ENCODE peak calls at places on chromosomes 4 and X, in eight cellular contexts. Y is sigmoid colon, A is transverse colon, Q is prostate gland, O is GM12878, P is stomach, Z is K562, S is esophagus muscularis mucosa. U is an unnamed sample.
A peak's percentile ranks its signal among the peaks of the same experiment; 100 is the strongest.

GRCh38 chr4:81493895-81494490 is 22.3 kb upstream of the RASGEF1B start:
- DNase-seq in Y (no peak), A (no peak), Q (no peak), O (no peak), P (no peak), Z (no peak), S (no peak), U (no peak)

GRCh38 chr4:132266374-132266773 is 882.7 kb upstream of the PCDH10 start:
- DNase-seq in Y (no peak), A (no peak), Q (no peak), O (no peak), P (no peak), Z (no peak), S (no peak), U (no peak)

GRCh38 chrX:39689374-39690104 is 408.2 kb downstream of the BCOR start:
- DNase-seq in Y (no peak), A (peak; percentile 11), Q (no peak), O (no peak), P (no peak), Z (no peak), S (no peak), U (no peak)

GRCh38 chr4:860561-860960 is 34.6 kb upstream of the CPLX1 start:
- DNase-seq in Y (no peak), A (no peak), Q (no peak), O (no peak), P (no peak), Z (no peak), S (no peak), U (no peak)

GRCh38 chrX:9622128-9622527 is 143.5 kb downstream of the GPR143 start:
- DNase-seq in Y (no peak), A (no peak), Q (no peak), O (no peak), P (no peak), Z (no peak), S (no peak), U (no peak)

GRCh38 chrX:55907968-55908607 is 190.5 kb downstream of the RRAGB start:
- DNase-seq in Y (peak; percentile 68), A (peak; percentile 76), Q (peak; percentile 49), O (no peak), P (peak; percentile 58), Z (peak; percentile 27), S (peak; percentile 89), U (peak; percentile 58)

GRCh38 chrX:40573763-40574162 is 7.0 kb upstream of the ATP6AP2 start:
- DNase-seq in Y (no peak), A (no peak), Q (no peak), O (no peak), P (no peak), Z (no peak), S (no peak), U (no peak)

GRCh38 chr4:1168291-1169031 is 3.9 kb downstream of the SPON2 start:
- DNase-seq in Y (no peak), A (no peak), Q (no peak), O (no peak), P (no peak), Z (no peak), S (peak; percentile 89), U (no peak)

GRCh38 chr4:123802933-123803332 is 406.3 kb downstream of the SPRY1 start:
- DNase-seq in Y (no peak), A (no peak), Q (no peak), O (no peak), P (no peak), Z (no peak), S (no peak), U (no peak)

GRCh38 chrX:106404512-106404911 is 207.3 kb upstream of the RADX start:
- DNase-seq in Y (no peak), A (no peak), Q (no peak), O (no peak), P (no peak), Z (no peak), S (no peak), U (no peak)

GRCh38 chrX:129653985-129654651 is 638 bp downstream of the APLN start:
- DNase-seq in Y (no peak), A (no peak), Q (no peak), O (no peak), P (peak; percentile 40), Z (no peak), S (peak; percentile 66), U (no peak)

GRCh38 chrX:25524150-25524549 is 508.4 kb upstream of the ARX start:
- DNase-seq in Y (no peak), A (no peak), Q (no peak), O (no peak), P (no peak), Z (no peak), S (no peak), U (no peak)

GRCh38 chr4:174555793-174556630 is 33.7 kb upstream of the HPGD start:
- DNase-seq in Y (no peak), A (no peak), Q (no peak), O (no peak), P (no peak), Z (no peak), S (no peak), U (no peak)

GRCh38 chr4:8344387-8344786 is 74.8 kb downstream of the HTRA3 start:
- DNase-seq in Y (no peak), A (no peak), Q (no peak), O (no peak), P (peak; percentile 23), Z (no peak), S (no peak), U (no peak)

GRCh38 chr4:57426779-57427395 is 316.7 kb upstream of the IGFBP7 start:
- DNase-seq in Y (no peak), A (peak; percentile 66), Q (peak; percentile 22), O (no peak), P (peak; percentile 61), Z (peak; percentile 68), S (no peak), U (no peak)

GRCh38 chr4:165385124-165385523 is 6.3 kb downstream of the CPE start:
- DNase-seq in Y (no peak), A (no peak), Q (no peak), O (no peak), P (no peak), Z (no peak), S (no peak), U (no peak)

GRCh38 chr4:23945521-23946017 is 55.7 kb upstream of the PPARGC1A start:
- DNase-seq in Y (no peak), A (peak; percentile 16), Q (peak; percentile 65), O (no peak), P (peak; percentile 73), Z (no peak), S (no peak), U (peak; percentile 69)

DNA sequence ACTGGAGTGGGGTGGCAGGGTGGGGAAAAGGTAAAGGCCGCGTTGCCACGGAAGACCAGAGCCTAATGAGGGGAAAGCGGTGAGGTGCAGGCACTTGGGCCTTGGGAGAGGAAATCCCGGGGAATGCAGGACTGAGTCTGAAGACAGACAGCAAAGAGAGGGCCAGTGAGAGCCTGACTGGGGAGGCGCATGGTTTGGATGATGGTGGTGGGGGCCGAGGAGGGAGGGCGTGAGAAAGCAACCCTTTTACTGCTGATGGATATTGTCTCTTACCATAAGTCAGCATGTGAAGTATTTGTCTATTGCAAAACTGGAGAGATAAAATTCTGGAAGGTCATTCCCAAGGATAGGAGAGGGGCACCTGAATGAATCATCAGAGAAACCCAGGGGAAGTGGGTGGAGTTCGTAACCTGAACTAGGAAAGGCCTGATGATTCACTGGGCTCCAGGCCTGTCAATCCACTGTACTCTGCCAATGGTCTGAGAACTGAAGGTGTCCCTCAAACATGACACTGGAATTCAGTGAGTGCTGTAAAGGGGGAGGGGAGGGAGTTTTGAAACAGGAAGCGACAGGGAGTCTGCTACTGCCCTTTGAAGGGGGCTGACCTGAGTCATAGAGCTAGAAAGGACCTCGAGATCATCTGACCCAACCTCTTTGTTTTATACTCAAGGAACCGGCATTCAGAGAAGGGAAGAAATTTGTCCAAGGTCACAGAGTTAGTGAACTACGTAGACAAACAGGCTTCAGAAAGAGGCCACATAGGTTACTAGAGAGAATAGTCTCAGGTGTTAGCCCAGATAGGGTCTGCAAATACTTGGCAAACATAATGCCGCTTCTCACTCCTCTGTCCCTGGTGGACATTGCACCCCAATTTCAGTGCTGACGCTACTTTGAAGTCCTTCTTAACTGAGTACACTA is 52.2 kb downstream of the NALF2 start:
- DNase-seq in Y (no peak), A (no peak), Q (no peak), O (no peak), P (no peak), Z (peak; percentile 11), S (no peak), U (no peak)
- TF ChIP-seq POLR2A in Y (no peak), A (no peak), Q (no peak), O (no peak), P (no peak), Z (no peak), S (no peak), U (no peak)

DNA sequence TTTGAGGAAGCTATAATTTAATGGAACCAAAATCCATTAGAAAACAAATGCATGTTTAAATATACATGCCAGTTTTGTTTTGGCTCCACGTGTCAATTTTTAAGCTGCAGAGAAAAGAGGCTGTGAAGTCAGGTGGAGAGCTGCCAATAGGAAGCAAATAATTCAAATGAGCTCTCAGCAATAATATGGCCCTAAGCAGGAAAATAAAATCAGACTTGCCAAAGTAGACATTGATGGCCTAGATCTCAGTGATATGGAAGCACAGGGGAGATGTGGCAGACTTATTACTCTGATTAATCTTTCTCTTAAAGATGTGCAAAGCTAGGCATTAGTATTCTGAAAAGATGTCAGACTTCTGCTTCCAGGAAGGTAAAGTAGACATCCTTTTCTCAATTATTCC is 769.8 kb upstream of the NDST4 start:
- DNase-seq in Y (no peak), A (no peak), Q (no peak), O (no peak), P (no peak), Z (no peak), S (no peak), U (no peak)
- TF ChIP-seq POLR2AphosphoS5 in Y (no peak), A (no peak), Q (no peak), O (no peak), P (no peak), Z (no peak), S (no peak), U (no peak)

GRCh38 chr4:140049024-140049923 is 104.7 kb downstream of the MAML3 start:
- DNase-seq in Y (peak; percentile 72), A (peak; percentile 64), Q (peak; percentile 71), O (no peak), P (peak; percentile 49), Z (no peak), S (no peak), U (no peak)
- TF ChIP-seq POLR2A in Y (no peak), A (peak; percentile 11), Q (no peak), O (no peak), P (no peak), Z (no peak), S (no peak), U (no peak)

DNA sequence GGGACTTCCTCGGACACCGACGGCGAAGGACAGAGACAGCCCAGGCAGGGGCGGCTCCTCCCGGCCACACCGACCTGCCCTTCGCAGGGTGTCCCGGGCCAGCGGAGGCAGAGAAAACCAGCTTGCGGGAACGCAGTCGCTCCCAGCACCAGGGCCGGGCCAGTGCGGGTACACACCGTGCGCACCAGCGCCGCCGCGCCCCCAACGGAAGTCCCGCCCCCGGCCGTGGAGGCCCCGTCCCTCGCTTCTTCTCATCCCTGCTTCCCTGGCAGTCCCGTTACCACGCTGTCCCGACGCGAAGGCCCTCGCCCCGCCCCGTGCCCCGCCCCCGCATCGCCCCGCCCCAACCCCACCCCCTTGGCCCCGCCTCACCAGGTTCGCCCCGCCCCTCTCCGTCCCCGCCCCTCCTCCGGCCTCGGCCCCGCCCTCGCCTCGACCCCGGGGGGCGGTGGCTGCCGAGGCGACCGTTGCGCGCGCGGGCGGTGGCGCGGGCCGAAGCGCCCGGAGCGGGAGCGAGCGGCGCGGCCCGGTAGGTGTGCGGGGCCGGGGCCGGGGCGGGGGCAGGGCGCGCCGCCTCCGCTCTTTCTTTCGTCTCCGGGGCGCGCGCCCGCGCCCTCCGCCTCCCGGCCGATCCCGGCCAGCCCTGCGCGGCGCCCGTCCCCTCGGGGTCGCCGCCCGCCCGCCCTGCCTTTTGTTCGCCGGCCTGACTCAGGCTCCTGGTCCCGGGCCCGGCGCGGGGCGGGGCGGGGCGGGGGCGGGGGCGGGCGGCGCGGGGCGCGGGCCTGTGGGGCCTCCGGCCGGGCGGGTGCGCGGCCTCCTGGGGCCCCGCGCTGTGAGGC is at the start of gene RGS12:
- DNase-seq in Y (peak; percentile 98), A (peak; percentile 97), Q (peak; percentile 97), O (peak; percentile 25), P (peak; percentile 95), Z (peak; percentile 99), S (peak; percentile 99), U (peak; percentile 96)
- TF ChIP-seq POLR2AphosphoS5 in Y (peak; percentile 95), A (peak; percentile 90), Q (peak; percentile 81), O (no peak), P (peak; percentile 77), Z (no peak), S (peak; percentile 97), U (peak; percentile 74)

U was measured in breast epithelium.